ENCODE peak calls at places on chromosome 9, in seven cellular contexts. P, J, O, Y, T, H and U are unnamed samples.

GRCh38 chr9:87035868-87036267 is 88.6 kb upstream of the GAS1 start:
- DNase-seq in Y (peak), J (no peak), H (no peak), P (no peak), T (no peak), O (no peak), U (no peak)

GRCh38 chr9:97038551-97038908 is 412 bp downstream of the CTSV start:
- DNase-seq in P (no peak), T (no peak), Y (no peak), O (no peak), J (no peak), H (no peak), U (no peak)

GRCh38 chr9:121299125-121299466 is 31.1 kb downstream of the GSN start:
- DNase-seq in O (no peak), H (peak), J (no peak), P (no peak), Y (no peak), T (no peak), U (no peak)

GRCh38 chr9:10268500-10269485 is 344.0 kb downstream of the PTPRD start:
- DNase-seq in H (no peak), T (no peak), J (peak), P (peak), Y (no peak), O (no peak), U (peak)

GRCh38 chr9:78963911-78964310 is 607.9 kb upstream of the TLE4 start:
- DNase-seq in O (no peak), J (no peak), T (no peak), P (no peak), Y (no peak), H (no peak), U (no peak)

GRCh38 chr9:76414656-76415055 is 20.4 kb upstream of the RFK start:
- DNase-seq in P (no peak), H (no peak), T (no peak), Y (peak), O (no peak), J (no peak), U (no peak)

GRCh38 chr9:16879416-16879815 is 8.9 kb upstream of the BNC2 start:
- DNase-seq in O (no peak), J (no peak), Y (peak), P (no peak), H (no peak), T (no peak), U (no peak)

GRCh38 chr9:81521892-81522291 is 167.5 kb downstream of the TLE1 start:
- DNase-seq in Y (no peak), J (no peak), O (no peak), P (no peak), H (no peak), T (no peak), U (no peak)

GRCh38 chr9:37209431-37210386 is 89.3 kb downstream of the ZCCHC7 start:
- DNase-seq in T (no peak), P (no peak), J (no peak), O (no peak), Y (peak), H (no peak), U (no peak)
- TF ChIP-seq CTCF in T (no peak), P (no peak), J (no peak), O (no peak), Y (peak), H (no peak), U (peak)

GRCh38 chr9:73079326-73079725 is 72.3 kb upstream of the ANXA1 start:
- DNase-seq in T (no peak), H (no peak), J (no peak), Y (no peak), P (no peak), O (no peak), U (no peak)
- TF ChIP-seq CTCF in T (peak), H (no peak), J (no peak), Y (no peak), P (no peak), O (no peak), U (no peak)

GRCh38 chr9:127539259-127539981 is 72.7 kb upstream of the STXBP1 start:
- DNase-seq in T (no peak), O (no peak), Y (peak), P (no peak), H (no peak), J (no peak), U (no peak)
- TF ChIP-seq CTCF in T (no peak), O (no peak), Y (no peak), P (no peak), H (no peak), J (no peak), U (no peak)

GRCh38 chr9:134396825-134397224 is 70.6 kb downstream of the RXRA start:
- DNase-seq in T (no peak), H (no peak), Y (no peak), O (no peak), P (no peak), J (no peak), U (no peak)
- TF ChIP-seq CTCF in T (peak), H (no peak), Y (no peak), O (no peak), P (no peak), J (no peak), U (no peak)

DNA sequence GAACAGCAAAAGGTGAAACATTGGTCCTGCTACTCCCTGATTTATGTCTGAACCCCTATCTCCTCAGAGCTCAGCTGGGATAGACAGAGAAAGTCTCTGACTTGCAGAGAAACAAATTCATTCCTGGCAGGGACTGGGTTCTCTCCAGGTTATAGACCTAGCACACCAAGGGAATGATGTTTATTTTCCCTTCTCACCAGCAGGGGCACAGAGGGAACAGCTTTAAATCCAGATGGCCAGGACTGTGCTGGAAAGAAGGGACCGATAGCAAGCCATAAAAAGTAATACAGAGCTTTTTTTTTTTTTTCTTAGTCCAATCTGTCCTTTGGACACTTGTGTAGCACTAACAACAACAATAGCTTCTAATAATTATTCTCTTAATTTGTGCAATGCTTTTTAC is 141.1 kb upstream of the C9orf72 start:
- DNase-seq in Y (no peak), T (no peak), P (no peak), H (no peak), J (no peak), O (no peak), U (no peak)
- TF ChIP-seq CTCF in Y (no peak), T (no peak), P (no peak), H (no peak), J (no peak), O (no peak), U (no peak)

GRCh38 chr9:35756275-35756742 is 2.2 kb upstream of the MSMP start:
- DNase-seq in Y (peak), T (no peak), H (peak), O (no peak), P (no peak), J (peak), U (no peak)

GRCh38 chr9:35758475-35759050 is 4.5 kb upstream of the MSMP start:
- DNase-seq in Y (no peak), J (no peak), O (no peak), H (no peak), P (no peak), T (no peak), U (no peak)

GRCh38 chr9:35755071-35755470 is 995 bp upstream of the MSMP start:
- DNase-seq in T (no peak), O (no peak), Y (no peak), H (no peak), P (no peak), J (no peak), U (no peak)

GRCh38 chr9:35757527-35758275 is 3.6 kb upstream of the MSMP start:
- DNase-seq in P (peak), H (no peak), J (no peak), T (no peak), O (no peak), Y (no peak), U (peak)

DNA sequence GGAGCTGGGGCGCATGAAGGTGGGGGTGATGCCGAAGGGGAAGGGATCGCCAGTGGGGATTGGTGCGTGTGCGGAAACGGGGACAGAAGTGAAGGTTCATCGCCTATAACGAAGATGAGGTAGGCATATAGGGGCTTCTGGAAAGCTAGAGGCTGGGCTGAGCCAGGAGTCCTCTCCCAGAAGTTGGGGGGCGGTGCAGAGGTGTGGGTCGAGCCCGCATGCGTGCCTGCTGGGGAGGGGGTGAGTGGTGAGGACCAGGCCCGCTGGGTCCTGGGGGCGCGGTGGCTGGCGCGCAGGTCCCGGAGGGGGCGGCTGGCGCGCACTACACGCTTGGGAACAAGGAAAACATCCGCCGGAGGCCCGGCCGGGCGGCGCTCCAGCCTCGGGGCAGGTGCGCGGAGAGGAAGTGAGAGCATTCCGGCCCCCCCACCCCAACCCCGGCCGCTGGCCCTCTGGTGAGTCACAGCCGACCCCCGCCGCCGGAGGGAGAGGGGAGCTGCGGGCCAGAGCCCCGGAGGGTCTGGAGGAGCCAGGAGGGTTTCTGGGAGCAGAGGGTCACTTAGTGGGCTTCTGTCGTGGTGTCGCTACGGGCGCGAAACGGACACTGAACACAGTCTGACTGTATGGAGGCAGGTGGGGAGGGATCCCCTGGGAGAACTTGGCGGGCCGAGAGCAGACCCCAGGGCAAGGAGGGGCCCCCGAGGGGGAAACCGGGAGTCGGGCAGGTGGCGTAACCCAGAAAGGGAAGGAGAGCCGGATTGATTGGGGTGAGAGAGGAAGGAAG is 2.9 kb upstream of the MSMP start:
- DNase-seq in T (no peak), O (no peak), J (peak), P (peak), H (peak), Y (peak), U (peak)
- TF ChIP-seq CTCF in T (no peak), O (no peak), J (peak), P (no peak), H (no peak), Y (no peak), U (no peak)

DNA sequence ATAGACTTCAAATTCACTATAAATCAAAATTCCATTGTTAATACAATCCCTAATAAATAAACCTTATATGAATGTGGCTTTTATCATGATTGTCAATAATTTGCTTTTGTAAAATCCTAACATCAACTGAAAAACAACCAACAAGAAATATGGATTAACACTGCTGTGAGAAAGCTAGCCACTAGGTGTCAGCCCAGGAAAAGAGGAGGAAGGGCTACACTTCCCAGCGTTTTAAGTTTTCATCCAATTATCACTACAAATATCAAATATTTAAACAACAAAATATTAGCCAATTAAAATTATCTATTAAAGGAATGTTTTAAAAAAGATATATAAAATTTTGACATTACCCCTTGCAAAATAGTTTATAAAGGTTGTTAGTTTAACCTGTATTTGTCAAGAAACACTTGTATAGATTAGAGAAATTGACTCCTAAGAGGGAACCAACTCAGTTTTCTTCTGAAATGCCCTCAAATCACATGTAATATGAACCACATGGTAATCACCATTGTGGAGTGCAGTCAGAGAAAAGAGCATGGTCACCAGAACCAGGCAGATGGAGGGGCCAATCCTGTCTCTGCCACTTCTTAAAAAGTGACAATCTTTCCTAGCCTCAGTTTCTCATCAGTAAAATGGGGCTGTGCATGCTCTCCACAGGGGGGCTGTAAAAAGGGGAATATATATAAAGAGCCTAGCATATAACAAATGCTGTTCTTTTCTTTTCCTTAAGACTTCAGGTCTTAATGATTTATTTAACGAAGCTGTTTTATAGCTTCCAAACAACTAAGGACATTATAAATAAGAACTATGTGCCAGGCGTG is 188.2 kb downstream of the CRB2 start:
- DNase-seq in J (no peak), Y (peak), O (no peak), H (no peak), T (no peak), P (peak), U (peak)
- TF ChIP-seq CTCF in J (peak), Y (peak), O (peak), H (no peak), T (peak), P (peak), U (peak)